ENCODE peak calls at places on chromosomes 1 and 21, in six cellular contexts. One of them, this sample, is unnamed.

GRCh38 chr1:167499657-167500056 is 18.7 kb downstream of the CD247 start:
- DNase-seq in mesenchymal stem cell: no peak
- DNase-seq in IMR-90: no peak
- DNase-seq in H1: no peak
- DNase-seq in neuronal stem cell: no peak
- DNase-seq in mesendoderm: no peak
- DNase-seq in this sample: no peak

GRCh38 chr1:24558902-24559791 is 3.3 kb downstream of the NCMAP start:
- DNase-seq in H1: no peak
- DNase-seq in IMR-90: peak; percentile 82
- DNase-seq in neuronal stem cell: no peak
- DNase-seq in mesendoderm: no peak
- DNase-seq in mesenchymal stem cell: peak; percentile 84
- DNase-seq in this sample: peak; percentile 74

GRCh38 chr1:37288900-37289299 is 185.5 kb upstream of the ZC3H12A start:
- DNase-seq in IMR-90: no peak
- DNase-seq in mesendoderm: no peak
- DNase-seq in H1: no peak
- DNase-seq in mesenchymal stem cell: no peak
- DNase-seq in neuronal stem cell: no peak
- DNase-seq in this sample: no peak

GRCh38 chr1:35085421-35085820 is 6.2 kb downstream of the ZMYM1 start:
- DNase-seq in neuronal stem cell: no peak
- DNase-seq in IMR-90: no peak
- DNase-seq in H1: no peak
- DNase-seq in mesendoderm: no peak
- DNase-seq in mesenchymal stem cell: no peak
- DNase-seq in this sample: no peak

GRCh38 chr1:94285026-94285654 is 47.8 kb upstream of the ARHGAP29 start:
- DNase-seq in mesenchymal stem cell: peak; percentile 43
- DNase-seq in IMR-90: peak; percentile 54
- DNase-seq in neuronal stem cell: no peak
- DNase-seq in mesendoderm: no peak
- DNase-seq in H1: no peak
- DNase-seq in this sample: no peak

GRCh38 chr1:180083164-180083563 is 71.5 kb upstream of the QSOX1 start:
- DNase-seq in mesendoderm: no peak
- DNase-seq in mesenchymal stem cell: no peak
- DNase-seq in neuronal stem cell: no peak
- DNase-seq in IMR-90: peak; percentile 43
- DNase-seq in H1: no peak
- DNase-seq in this sample: no peak

GRCh38 chr1:214378492-214378891 is 97.5 kb downstream of the SMYD2 start:
- DNase-seq in IMR-90: no peak
- DNase-seq in mesenchymal stem cell: no peak
- DNase-seq in mesendoderm: peak; percentile 20
- DNase-seq in H1: no peak
- DNase-seq in neuronal stem cell: no peak
- DNase-seq in this sample: no peak

GRCh38 chr1:162633327-162633762 is 1.1 kb downstream of the DDR2 start:
- DNase-seq in mesendoderm: peak; percentile 21
- DNase-seq in IMR-90: peak; percentile 59
- DNase-seq in H1: no peak
- DNase-seq in mesenchymal stem cell: peak; percentile 37
- DNase-seq in neuronal stem cell: no peak
- DNase-seq in this sample: no peak

GRCh38 chr1:192976576-192976975 is 82.6 kb downstream of the UCHL5 start:
- DNase-seq in mesenchymal stem cell: no peak
- DNase-seq in mesendoderm: no peak
- DNase-seq in neuronal stem cell: no peak
- DNase-seq in IMR-90: no peak
- DNase-seq in H1: no peak
- DNase-seq in this sample: no peak

GRCh38 chr1:111216751-111217150 is 10.8 kb upstream of the CHI3L2 start:
- DNase-seq in mesendoderm: no peak
- DNase-seq in H1: no peak
- DNase-seq in IMR-90: no peak
- DNase-seq in mesenchymal stem cell: no peak
- DNase-seq in neuronal stem cell: no peak
- DNase-seq in this sample: no peak

GRCh38 chr1:162285149-162285561 is 91.5 kb downstream of the SPATA46 start:
- DNase-seq in IMR-90: no peak
- DNase-seq in H1: no peak
- DNase-seq in mesenchymal stem cell: no peak
- DNase-seq in mesendoderm: peak; percentile 26
- DNase-seq in neuronal stem cell: no peak
- DNase-seq in this sample: no peak

GRCh38 chr21:39529026-39529425 is 77.3 kb downstream of the SH3BGR start:
- DNase-seq in mesenchymal stem cell: no peak
- DNase-seq in IMR-90: no peak
- DNase-seq in H1: no peak
- DNase-seq in neuronal stem cell: no peak
- DNase-seq in mesendoderm: peak; percentile 26
- DNase-seq in this sample: no peak

GRCh38 chr1:234533034-234533571 is 54.1 kb upstream of the TARBP1 start:
- DNase-seq in IMR-90: peak; percentile 97
- DNase-seq in H1: no peak
- DNase-seq in mesendoderm: no peak
- DNase-seq in mesenchymal stem cell: peak; percentile 92
- DNase-seq in neuronal stem cell: no peak
- DNase-seq in this sample: no peak

GRCh38 chr1:222711319-222712252 is 705 bp downstream of the AIDA start:
- DNase-seq in neuronal stem cell: peak; percentile 30
- DNase-seq in mesendoderm: peak; percentile 84
- DNase-seq in IMR-90: peak; percentile 57
- DNase-seq in mesenchymal stem cell: peak; percentile 75
- DNase-seq in H1: no peak
- DNase-seq in this sample: peak; percentile 59

GRCh38 chr1:89271616-89272015 is 1.0 kb downstream of the GBP5 start:
- DNase-seq in IMR-90: peak; percentile 3
- DNase-seq in H1: no peak
- DNase-seq in mesenchymal stem cell: no peak
- DNase-seq in neuronal stem cell: no peak
- DNase-seq in mesendoderm: no peak
- DNase-seq in this sample: no peak

GRCh38 chr1:39852214-39852791 is 31.0 kb downstream of the TRIT1 start:
- DNase-seq in mesenchymal stem cell: peak; percentile 18
- DNase-seq in H1: no peak
- DNase-seq in IMR-90: peak; percentile 18
- DNase-seq in neuronal stem cell: no peak
- DNase-seq in mesendoderm: no peak
- DNase-seq in this sample: no peak

GRCh38 chr1:32627596-32628162 is 22.7 kb downstream of the ZBTB8OS start:
- DNase-seq in neuronal stem cell: no peak
- DNase-seq in mesenchymal stem cell: no peak
- DNase-seq in IMR-90: no peak
- DNase-seq in mesendoderm: no peak
- DNase-seq in H1: no peak
- DNase-seq in this sample: no peak

DNA sequence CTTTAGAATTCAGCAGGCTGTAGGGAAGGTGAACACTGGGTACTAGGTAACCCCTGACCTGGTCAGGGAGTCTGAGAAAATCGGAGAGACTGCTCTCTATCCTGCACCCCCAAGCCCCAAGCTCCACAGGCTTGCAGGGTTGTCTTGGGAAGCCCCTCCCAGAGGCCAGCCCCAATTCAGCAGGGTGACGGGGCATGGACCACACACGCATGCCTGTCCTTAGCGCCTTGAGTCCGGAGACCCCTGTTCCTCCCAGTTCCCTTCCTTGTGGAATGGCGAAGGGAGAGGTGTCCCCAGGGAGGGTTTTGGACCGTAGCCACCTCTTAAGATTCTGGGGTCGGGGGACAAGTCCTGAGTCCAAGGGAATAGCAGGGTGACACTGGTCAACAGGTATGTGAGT is 116.1 kb downstream of the HLCS start:
- DNase-seq in mesenchymal stem cell: no peak
- DNase-seq in H1: no peak
- DNase-seq in IMR-90: no peak
- DNase-seq in mesendoderm: no peak
- DNase-seq in neuronal stem cell: no peak
- DNase-seq in this sample: no peak
- H2BK15ac ChIP-seq in mesenchymal stem cell: no peak overlapping the region
- H2BK15ac ChIP-seq in H1: no peak overlapping the region
- H2BK15ac ChIP-seq in IMR-90: no peak overlapping the region
- H2BK15ac ChIP-seq in mesendoderm: no peak overlapping the region
- H2BK15ac ChIP-seq in neuronal stem cell: no peak overlapping the region
- H2BK15ac ChIP-seq in this sample: no peak overlapping the region

GRCh38 chr1:204711947-204712701 is 26.6 kb upstream of the LRRN2 start:
- DNase-seq in mesenchymal stem cell: no peak
- DNase-seq in H1: no peak
- DNase-seq in mesendoderm: peak; percentile 42
- DNase-seq in neuronal stem cell: no peak
- DNase-seq in IMR-90: no peak
- DNase-seq in this sample: no peak
- H2BK15ac ChIP-seq in mesenchymal stem cell: no peak overlapping the region
- H2BK15ac ChIP-seq in H1: no peak overlapping the region
- H2BK15ac ChIP-seq in mesendoderm: no peak overlapping the region
- H2BK15ac ChIP-seq in neuronal stem cell: no peak overlapping the region
- H2BK15ac ChIP-seq in IMR-90: no peak overlapping the region
- H2BK15ac ChIP-seq in this sample: no peak overlapping the region

GRCh38 chr1:228205526-228206436 is 2.1 kb upstream of the OBSCN start:
- DNase-seq in H1: no peak
- DNase-seq in IMR-90: no peak
- DNase-seq in mesendoderm: no peak
- DNase-seq in mesenchymal stem cell: no peak
- DNase-seq in neuronal stem cell: no peak
- DNase-seq in this sample: peak; percentile 20
- H2BK15ac ChIP-seq in H1: no peak overlapping the region
- H2BK15ac ChIP-seq in IMR-90: no peak overlapping the region
- H2BK15ac ChIP-seq in mesendoderm: no peak overlapping the region
- H2BK15ac ChIP-seq in mesenchymal stem cell: no peak overlapping the region
- H2BK15ac ChIP-seq in neuronal stem cell: no peak overlapping the region
- H2BK15ac ChIP-seq in this sample: no peak overlapping the region

DNA sequence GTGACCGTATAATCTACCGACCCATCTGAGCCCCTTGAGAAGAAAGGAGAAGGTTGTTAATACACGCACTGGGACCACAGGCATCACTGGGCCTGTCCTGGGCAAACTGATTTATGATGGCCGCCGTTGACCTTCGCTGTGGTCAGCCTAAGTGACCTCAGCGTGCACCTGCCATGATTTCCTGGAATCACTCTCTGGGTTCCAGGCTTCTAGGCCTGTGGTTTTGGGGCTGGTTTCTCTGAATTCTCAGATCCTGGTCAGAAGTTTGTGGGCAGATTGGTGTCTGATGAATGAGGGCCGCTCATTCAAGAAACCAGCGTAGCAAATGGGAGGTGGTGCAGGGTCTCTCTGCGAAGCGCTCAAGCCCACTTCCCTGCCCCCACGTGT is 64.0 kb downstream of the SIK1 start:
- DNase-seq in H1: no peak
- DNase-seq in neuronal stem cell: no peak
- DNase-seq in mesendoderm: no peak
- DNase-seq in IMR-90: no peak
- DNase-seq in mesenchymal stem cell: no peak
- DNase-seq in this sample: no peak
- H2BK15ac ChIP-seq in H1: no peak overlapping the region
- H2BK15ac ChIP-seq in neuronal stem cell: no peak overlapping the region
- H2BK15ac ChIP-seq in mesendoderm: no peak overlapping the region
- H2BK15ac ChIP-seq in IMR-90: no peak overlapping the region
- H2BK15ac ChIP-seq in mesenchymal stem cell: no peak overlapping the region
- H2BK15ac ChIP-seq in this sample: no peak overlapping the region

DNA sequence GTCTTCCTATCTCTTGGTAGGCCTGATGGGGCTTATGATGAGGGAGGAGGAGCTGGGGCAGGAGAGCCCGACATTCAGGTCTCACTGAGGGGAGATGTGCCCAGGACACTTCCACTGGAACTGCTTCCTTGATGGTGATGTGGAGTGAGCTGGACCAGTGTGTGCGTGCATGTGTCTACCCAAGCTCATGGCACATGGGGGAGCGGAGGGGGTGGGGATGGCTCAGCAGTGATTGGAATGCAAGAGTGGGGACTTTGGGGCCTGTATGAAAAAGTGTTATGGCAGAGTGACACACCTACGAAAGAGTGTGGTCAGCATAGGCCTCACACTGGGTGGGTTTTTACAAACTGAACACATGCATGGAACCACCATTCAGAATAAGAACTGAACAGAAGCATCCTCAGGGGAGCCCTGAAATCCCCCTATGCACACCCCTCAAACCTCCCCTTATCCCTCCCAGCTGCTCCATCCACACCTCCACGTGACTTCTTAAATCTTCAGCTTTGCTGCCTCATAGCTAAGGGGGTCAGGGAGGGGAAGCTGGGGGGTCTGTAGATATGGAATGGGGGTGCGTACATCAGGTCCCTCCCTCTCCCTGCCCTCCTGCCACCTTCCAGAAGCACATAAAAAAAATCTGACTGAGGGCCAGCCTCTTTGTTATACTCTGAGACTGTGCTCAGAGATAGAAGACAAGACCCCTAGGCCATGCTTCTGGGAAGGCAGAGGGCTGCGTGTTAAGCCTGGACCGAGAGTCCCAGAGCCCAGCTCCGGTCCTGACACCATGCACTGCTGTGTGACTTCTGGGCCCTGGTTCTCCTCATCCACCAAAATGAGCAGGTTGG is 11.6 kb downstream of the IL6R start:
- DNase-seq in neuronal stem cell: no peak
- DNase-seq in mesenchymal stem cell: no peak
- DNase-seq in H1: no peak
- DNase-seq in IMR-90: no peak
- DNase-seq in mesendoderm: no peak
- DNase-seq in this sample: no peak
- H2BK15ac ChIP-seq in neuronal stem cell: no peak overlapping the region
- H2BK15ac ChIP-seq in mesenchymal stem cell: peak overlapping the region; percentile 58
- H2BK15ac ChIP-seq in H1: no peak overlapping the region
- H2BK15ac ChIP-seq in IMR-90: no peak overlapping the region
- H2BK15ac ChIP-seq in mesendoderm: no peak overlapping the region
- H2BK15ac ChIP-seq in this sample: no peak overlapping the region